ENCODE peak calls at places on chromosomes 11 and 22, in ten cellular contexts. V, I, R, T, M, N, J, P, X and E are unnamed samples.

GRCh38 chr11:10376061-10376460 is 71.2 kb downstream of the ADM start:
- DNase-seq in J (no peak), I (no peak), T (no peak), V (no peak), R (no peak), X (no peak), M (no peak), N (no peak), P (no peak), E (no peak)

GRCh38 chr11:68002575-68002942 is 1.3 kb downstream of the UNC93B1 start:
- DNase-seq in M (no peak), T (peak; percentile 41), J (no peak), V (peak; percentile 58), P (no peak), I (no peak), R (no peak), X (no peak), N (no peak), E (no peak)

GRCh38 chr22:37173709-37174108 is 14.3 kb downstream of the C1QTNF6 start:
- DNase-seq in N (no peak), V (no peak), R (peak; percentile 77), M (no peak), I (no peak), J (no peak), T (no peak), X (no peak), P (no peak), E (no peak)

GRCh38 chr11:94043241-94043640 is 22.1 kb downstream of the HEPHL1 start:
- DNase-seq in P (no peak), M (no peak), V (no peak), N (no peak), R (no peak), I (no peak), X (no peak), T (no peak), J (no peak), E (no peak)

GRCh38 chr22:18032455-18033101 is 8.2 kb upstream of the MICAL3 start:
- DNase-seq in T (no peak), V (no peak), I (no peak), P (peak; percentile 92), N (no peak), J (no peak), X (no peak), M (no peak), R (peak; percentile 39), E (peak; percentile 59)

GRCh38 chr11:62449451-62449851 is 30.6 kb downstream of the SCGB1A1 start:
- DNase-seq in M (no peak), P (peak; percentile 96), R (no peak), X (no peak), J (no peak), T (no peak), N (no peak), V (no peak), I (no peak), E (no peak)

GRCh38 chr11:128093689-128094088 is 493.7 kb downstream of the ETS1 start:
- DNase-seq in P (no peak), V (no peak), J (no peak), I (no peak), M (no peak), X (no peak), N (no peak), T (no peak), R (no peak), E (no peak)

GRCh38 chr11:125322317-125322716 is 157.8 kb downstream of the PKNOX2 start:
- DNase-seq in I (no peak), J (no peak), P (no peak), M (no peak), N (no peak), X (no peak), T (no peak), V (no peak), R (no peak), E (no peak)

GRCh38 chr11:68870470-68870869 is 28.8 kb upstream of the CPT1A start:
- DNase-seq in P (peak; percentile 33), J (no peak), M (no peak), I (no peak), X (no peak), V (no peak), T (no peak), N (no peak), R (no peak), E (no peak)

GRCh38 chr11:12674571-12674935 is 332 bp downstream of the TEAD1 start:
- DNase-seq in X (no peak), J (no peak), I (no peak), N (no peak), M (no peak), P (no peak), T (no peak), V (peak; percentile 33), R (peak; percentile 23), E (no peak)

GRCh38 chr11:65172600-65172999 is 2.6 kb downstream of the SPDYC start:
- DNase-seq in M (no peak), T (no peak), V (no peak), N (no peak), I (no peak), J (no peak), R (no peak), X (no peak), P (no peak), E (no peak)

GRCh38 chr22:21945453-21946261 is 7.0 kb downstream of the PPM1F start:
- DNase-seq in V (no peak), M (no peak), I (peak; percentile 10), N (no peak), P (no peak), X (no peak), J (no peak), T (no peak), R (no peak), E (no peak)

GRCh38 chr11:28860898-28861297 is 752.7 kb downstream of the METTL15 start:
- DNase-seq in V (no peak), T (no peak), I (no peak), N (no peak), R (peak; percentile 81), M (no peak), X (peak; percentile 28), J (no peak), P (peak; percentile 70), E (no peak)

GRCh38 chr11:88178211-88178610 is 3.0 kb upstream of the RAB38 start:
- DNase-seq in X (no peak), R (peak; percentile 33), I (no peak), M (no peak), N (no peak), V (no peak), J (no peak), T (no peak), P (no peak), E (no peak)

GRCh38 chr22:50206599-50206998 is 5.8 kb downstream of the SELENOO start:
- DNase-seq in J (no peak), M (no peak), X (no peak), T (no peak), V (no peak), R (peak; percentile 32), I (no peak), P (no peak), N (no peak), E (no peak)

GRCh38 chr22:21701384-21701971 is 34.1 kb downstream of the YPEL1 start:
- DNase-seq in T (no peak), R (no peak), M (no peak), P (no peak), X (no peak), N (no peak), I (no peak), J (no peak), V (no peak), E (no peak)

GRCh38 chr11:45688472-45689033 is 23.1 kb upstream of the CHST1 start:
- DNase-seq in X (no peak), P (no peak), N (no peak), V (no peak), I (no peak), M (no peak), R (no peak), T (no peak), J (no peak), E (no peak)

GRCh38 chr11:79430280-79430679 is 10.6 kb downstream of the TENM4 start:
- DNase-seq in P (no peak), R (no peak), M (no peak), T (no peak), V (no peak), I (no peak), N (no peak), J (no peak), X (no peak), E (no peak)

GRCh38 chr11:118975771-118976709 is 4.5 kb downstream of the FOXR1 start:
- DNase-seq in R (no peak), X (no peak), T (no peak), M (no peak), I (no peak), V (no peak), P (peak; percentile 19), N (no peak), J (no peak), E (no peak)

GRCh38 chr11:32858731-32859130 is 29.0 kb downstream of the PRRG4 start:
- DNase-seq in P (peak; percentile 16), M (no peak), X (no peak), N (no peak), T (no peak), I (no peak), V (no peak), J (no peak), R (no peak), E (no peak)

GRCh38 chr11:34316347-34317037 is 41.3 kb downstream of the ABTB2 start:
- DNase-seq in R (no peak), V (no peak), P (no peak), N (no peak), T (no peak), X (no peak), M (no peak), J (no peak), I (no peak), E (no peak)

GRCh38 chr11:35779409-35779808 is 116.8 kb downstream of the TRIM44 start:
- DNase-seq in J (no peak), P (no peak), V (no peak), T (no peak), M (no peak), N (no peak), R (no peak), I (no peak), X (no peak), E (no peak)

GRCh38 chr11:82631722-82632630 is 101.7 kb downstream of the FAM181B start:
- DNase-seq in X (no peak), T (no peak), J (no peak), N (no peak), M (no peak), I (no peak), V (peak; percentile 8), P (peak; percentile 26), R (no peak), E (no peak)

GRCh38 chr11:74877132-74877531 is 71.8 kb downstream of the XRRA1 start:
- DNase-seq in X (no peak), J (no peak), R (peak; percentile 23), I (no peak), T (no peak), V (no peak), P (peak; percentile 31), N (no peak), M (no peak), E (no peak)

GRCh38 chr22:29442976-29443375 is 4.6 kb downstream of the RFPL1 start:
- DNase-seq in T (no peak), V (no peak), M (no peak), I (no peak), J (no peak), N (no peak), P (no peak), R (peak; percentile 9), X (no peak), E (no peak)

GRCh38 chr11:79428406-79428805 is 12.4 kb downstream of the TENM4 start:
- DNase-seq in N (no peak), M (no peak), J (no peak), V (no peak), P (no peak), T (no peak), R (no peak), I (no peak), X (no peak), E (no peak)

GRCh38 chr11:57094206-57094940 is 87.4 kb upstream of the LRRC55 start:
- DNase-seq in T (no peak), N (no peak), J (no peak), P (no peak), M (no peak), X (peak; percentile 59), V (no peak), R (peak; percentile 12), I (no peak), E (no peak)